ENCODE peak calls at places on chromosome 10, in six cellular contexts. P is NB4, F is DND-41, B is RWPE1, N is hepatocyte, L is AG04449. Q is an unnamed sample.

GRCh38 chr10:69446229-69446628 is 5.0 kb upstream of the TSPAN15 start:
- DNase-seq in P (no peak), F (no peak), B (no peak), N (no peak), L (no peak), Q (no peak)

GRCh38 chr10:77787440-77787839 is 139.1 kb downstream of the DLG5 start:
- DNase-seq in P (no peak), F (no peak), B (no peak), N (no peak), L (no peak), Q (no peak)

GRCh38 chr10:21727452-21728168 is 193.6 kb downstream of the MLLT10 start:
- DNase-seq in P (no peak), F (no peak), B (no peak), N (peak; percentile 42), L (no peak), Q (peak; percentile 91)

GRCh38 chr10:9069136-9069535 is 1014.6 kb downstream of the GATA3 start:
- DNase-seq in P (no peak), F (no peak), B (peak; percentile 63), N (no peak), L (no peak), Q (no peak)

GRCh38 chr10:844552-844951 is 87.0 kb downstream of the LARP4B start:
- DNase-seq in P (peak; percentile 11), F (no peak), B (no peak), N (no peak), L (no peak), Q (no peak)

GRCh38 chr10:64288404-64288803 is 767.2 kb downstream of the REEP3 start:
- DNase-seq in P (no peak), F (no peak), B (no peak), N (no peak), L (no peak), Q (no peak)

GRCh38 chr10:6128591-6129383 is 40.0 kb downstream of the RBM17 start:
- DNase-seq in P (no peak), F (no peak), B (no peak), N (peak; percentile 44), L (no peak), Q (no peak)

GRCh38 chr10:49798275-49798674 is 36.2 kb upstream of the OGDHL start:
- DNase-seq in P (no peak), F (no peak), B (no peak), N (no peak), L (no peak), Q (no peak)

GRCh38 chr10:47175181-47176080 is 124.6 kb upstream of the GDF10 start:
- DNase-seq in P (no peak), F (no peak), B (no peak), N (no peak), L (no peak), Q (no peak)

GRCh38 chr10:126216221-126216701 is 172.0 kb downstream of the ADAM12 start:
- DNase-seq in P (no peak), F (no peak), B (no peak), N (peak; percentile 38), L (peak; percentile 45), Q (no peak)

GRCh38 chr10:47278152-47278473 is 21.9 kb upstream of the GDF10 start:
- DNase-seq in P (no peak), F (peak; percentile 51), B (no peak), N (no peak), L (no peak), Q (no peak)

GRCh38 chr10:3435671-3436070 is 263.1 kb upstream of the PITRM1 start:
- DNase-seq in P (no peak), F (no peak), B (no peak), N (no peak), L (no peak), Q (no peak)

GRCh38 chr10:118455181-118455695 is 113.1 kb upstream of the FAM204A start:
- DNase-seq in P (no peak), F (no peak), B (no peak), N (no peak), L (no peak), Q (no peak)

GRCh38 chr10:99854860-99855259 is 72.4 kb downstream of the ABCC2 start:
- DNase-seq in P (peak; percentile 62), F (no peak), B (no peak), N (peak; percentile 59), L (peak; percentile 36), Q (peak; percentile 40)

GRCh38 chr10:70510904-70511303 is 32.3 kb downstream of the PALD1 start:
- DNase-seq in P (no peak), F (no peak), B (no peak), N (no peak), L (no peak), Q (no peak)
- TF ChIP-seq CTCF in P (no peak), F (no peak), B (no peak), N (no peak), L (no peak), Q (no peak)

DNA sequence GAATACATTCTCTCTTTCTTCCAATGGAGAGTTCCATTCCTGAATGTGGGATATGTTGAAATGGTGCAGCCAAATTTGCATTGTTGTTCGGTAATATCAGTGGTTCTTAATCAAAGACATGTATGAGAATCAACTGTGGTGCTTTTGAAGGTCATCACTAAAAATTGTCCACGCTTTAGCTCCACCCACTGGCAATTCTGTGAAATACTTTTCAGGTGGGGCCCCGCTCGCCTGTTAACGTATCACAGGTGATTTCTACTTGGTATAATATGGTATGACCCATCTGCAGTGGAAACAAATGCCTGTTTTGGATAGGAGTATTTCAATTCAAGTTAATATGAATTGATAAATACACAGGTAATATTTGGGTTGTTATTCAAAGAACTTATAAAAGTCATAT is 178.4 kb downstream of the NSUN6 start:
- DNase-seq in P (peak; percentile 1), F (peak; percentile 17), B (peak; percentile 5), N (peak; percentile 23), L (no peak), Q (peak; percentile 44)
- TF ChIP-seq CTCF in P (peak; percentile 18), F (peak; percentile 37), B (no peak), N (peak; percentile 29), L (no peak), Q (peak; percentile 38)

DNA sequence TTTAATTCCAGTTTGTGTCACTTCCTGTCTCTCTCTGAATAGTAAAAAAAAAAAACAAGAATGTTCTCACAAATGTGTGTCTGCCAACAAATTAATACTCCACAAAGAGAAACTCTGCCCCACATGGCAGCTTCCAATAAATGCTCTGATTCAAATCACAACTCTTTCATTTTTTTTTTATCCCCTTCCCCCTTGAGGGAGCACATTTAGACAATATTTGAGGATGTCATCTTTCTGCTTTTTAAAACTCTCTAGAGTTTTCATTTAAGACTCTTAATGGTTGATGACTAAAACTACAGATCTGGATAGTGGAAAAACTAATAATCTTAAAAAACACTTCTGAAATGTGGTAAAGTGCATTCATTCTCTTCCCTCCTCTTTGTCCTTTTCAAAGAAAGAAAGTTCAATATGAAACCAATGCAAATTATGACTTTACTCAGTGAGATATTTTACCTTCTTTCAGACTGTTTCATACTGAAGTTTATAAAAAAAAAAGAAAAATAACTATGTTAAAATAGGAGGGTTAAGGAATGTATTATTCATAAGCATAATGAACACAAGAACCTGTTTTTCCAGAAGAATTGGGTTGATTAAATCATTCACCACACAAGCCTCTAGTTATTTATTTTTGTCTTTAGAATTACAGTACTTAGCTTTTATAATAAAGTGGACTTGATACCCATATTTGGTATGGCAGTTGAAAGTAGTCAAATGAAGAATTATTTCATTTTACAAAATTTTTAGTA is 42.4 kb downstream of the ARID5B start:
- DNase-seq in P (no peak), F (no peak), B (peak; percentile 48), N (no peak), L (no peak), Q (no peak)
- TF ChIP-seq CTCF in P (no peak), F (peak; percentile 3), B (peak; percentile 34), N (no peak), L (no peak), Q (no peak)

GRCh38 chr10:33337335-33337854 is 2.9 kb upstream of the NRP1 start:
- DNase-seq in P (no peak), F (no peak), B (peak; percentile 15), N (peak; percentile 29), L (peak; percentile 55), Q (peak; percentile 48)
- TF ChIP-seq CTCF in P (no peak), F (no peak), B (no peak), N (no peak), L (peak; percentile 3), Q (no peak)

GRCh38 chr10:109126541-109126940 is 796.8 kb downstream of the XPNPEP1 start:
- DNase-seq in P (no peak), F (no peak), B (no peak), N (no peak), L (no peak), Q (no peak)

GRCh38 chr10:109127363-109127762 is 795.9 kb downstream of the XPNPEP1 start:
- DNase-seq in P (no peak), F (no peak), B (no peak), N (no peak), L (no peak), Q (no peak)

DNA sequence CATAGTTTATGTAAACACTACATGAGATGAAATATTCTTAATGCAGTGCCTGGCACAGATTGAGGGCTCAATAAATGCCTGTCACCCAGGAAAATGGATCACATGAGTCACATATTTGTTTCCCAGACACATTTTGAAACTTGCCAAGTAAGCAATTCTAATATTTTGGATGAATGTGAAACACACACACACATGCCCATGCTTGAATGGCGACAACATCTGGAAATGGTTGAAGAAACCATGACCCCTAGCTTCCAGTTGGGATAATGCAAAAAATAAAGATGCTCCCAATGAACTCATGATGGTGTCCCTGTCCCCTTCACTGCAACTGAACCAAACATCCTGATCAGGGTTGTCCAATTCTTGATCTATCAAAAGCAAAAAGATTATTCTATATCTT is 797.3 kb downstream of the XPNPEP1 start:
- DNase-seq in P (no peak), F (no peak), B (no peak), N (no peak), L (no peak), Q (no peak)
- TF ChIP-seq CTCF in P (no peak), F (no peak), B (no peak), N (peak; percentile 32), L (no peak), Q (no peak)

Q was measured in Caco-2.